ENCODE peak calls at places on chromosomes 6 and 20, in six cellular contexts. H is GM23248, X is NCI-H1436, Z is mesenchymal stem cell, N is T-helper 1 cell, V is neural crest cell. U is an unnamed sample.

GRCh38 chr6:1865585-1865984 is 255.9 kb downstream of the FOXC1 start:
- DNase-seq in N (no peak), H (no peak), Z (no peak), X (no peak), V (peak), U (peak)

GRCh38 chr6:118294906-118295305 is 253.2 kb upstream of the PLN start:
- DNase-seq in N (no peak), H (no peak), Z (no peak), V (no peak), X (no peak), U (no peak)

GRCh38 chr6:158793432-158793831 is 25.7 kb downstream of the EZR start:
- DNase-seq in V (no peak), X (no peak), Z (peak), H (peak), N (no peak), U (peak)

GRCh38 chr20:63377256-63378114 is 16.3 kb upstream of the CHRNA4 start:
- DNase-seq in X (peak), Z (no peak), V (peak), H (no peak), N (no peak), U (no peak)

GRCh38 chr20:50546729-50547314 is 36.6 kb downstream of the PTPN1 start:
- DNase-seq in H (peak), X (no peak), Z (peak), N (no peak), V (no peak), U (no peak)

GRCh38 chr20:49641683-49642649 is 71.7 kb downstream of the B4GALT5 start:
- DNase-seq in Z (peak), N (no peak), H (no peak), X (no peak), V (no peak), U (peak)

GRCh38 chr6:34731393-34732060 is 25.8 kb upstream of the SNRPC start:
- DNase-seq in V (no peak), Z (no peak), X (no peak), N (no peak), H (no peak), U (no peak)

GRCh38 chr20:57594092-57594911 is 25.9 kb downstream of the ZBP1 start:
- DNase-seq in V (peak), X (peak), H (peak), N (peak), Z (peak), U (peak)

GRCh38 chr6:45421700-45422540 is 44.2 kb upstream of the SUPT3H start:
- DNase-seq in N (peak), V (peak), H (peak), Z (peak), X (peak), U (peak)

GRCh38 chr20:973785-974194 is 28.3 kb downstream of the RSPO4 start:
- DNase-seq in Z (peak), V (no peak), X (no peak), N (no peak), H (peak), U (peak)

GRCh38 chr20:35598899-35599775 is 16.5 kb upstream of the SPAG4 start:
- DNase-seq in X (no peak), Z (no peak), V (no peak), N (no peak), H (no peak), U (no peak)

GRCh38 chr6:93366506-93366905 is 52.9 kb downstream of the EPHA7 start:
- DNase-seq in H (no peak), V (no peak), N (no peak), Z (no peak), X (no peak), U (no peak)

GRCh38 chr20:61556116-61556515 is 304.1 kb downstream of the CDH4 start:
- DNase-seq in V (no peak), N (no peak), Z (peak), H (peak), X (no peak), U (peak)

GRCh38 chr6:81613606-81614005 is 138.9 kb downstream of the TENT5A start:
- DNase-seq in N (no peak), X (no peak), V (no peak), H (peak), Z (peak), U (peak)

U was measured in RPMI7951.